ENCODE peak calls at places on chromosomes 12 and 14, in eight cellular contexts. C is NCI-H146, O is activated T-cell treated with anti-CD3 and anti-CD28 coated beads for 48 hours, X is smooth muscle cell of the brain vasculature, H is prostate gland, E is kidney tubule cell, U is ACHN, B is activated gamma-delta T cell treated with Interleukin-2 at 50 U/mL for 16 hours. I is an unnamed sample.

GRCh38 chr14:104137297-104138097 is 890 bp upstream of the KIF26A start:
- DNase-seq in C (no peak), O (peak), X (no peak), H (no peak), E (peak), U (peak), B (peak), I (peak)

GRCh38 chr12:46964496-46965098 is 114.8 kb upstream of the PCED1B start:
- DNase-seq in C (no peak), O (no peak), X (no peak), H (no peak), E (peak), U (peak), B (no peak), I (no peak)

GRCh38 chr14:74955229-74955999 is at the start of gene PGF:
- DNase-seq in C (peak), O (peak), X (no peak), H (peak), E (peak), U (peak), B (no peak), I (peak)

GRCh38 chr14:60722163-60722835 is 1.9 kb downstream of the SIX4 start:
- DNase-seq in C (peak), O (peak), X (no peak), H (peak), E (peak), U (peak), B (peak), I (peak)

GRCh38 chr12:67046062-67046461 is 223.1 kb upstream of the CAND1 start:
- DNase-seq in C (peak), O (no peak), X (no peak), H (no peak), E (no peak), U (no peak), B (no peak), I (no peak)

GRCh38 chr14:80981673-80982072 is 26.3 kb downstream of the TSHR start:
- DNase-seq in C (no peak), O (no peak), X (no peak), H (no peak), E (no peak), U (no peak), B (no peak), I (no peak)

GRCh38 chr12:80617733-80618132 is 89.7 kb upstream of the MYF6 start:
- DNase-seq in C (peak), O (no peak), X (no peak), H (no peak), E (no peak), U (no peak), B (no peak), I (no peak)

GRCh38 chr12:5220835-5221234 is 177.2 kb downstream of the KCNA5 start:
- DNase-seq in C (no peak), O (no peak), X (no peak), H (no peak), E (peak), U (no peak), B (no peak), I (no peak)

GRCh38 chr12:97292588-97292987 is 170.0 kb upstream of the RMST start:
- DNase-seq in C (no peak), O (no peak), X (no peak), H (no peak), E (no peak), U (no peak), B (no peak), I (no peak)

GRCh38 chr12:92735131-92735721 is 32.4 kb downstream of the PLEKHG7 start:
- DNase-seq in C (no peak), O (no peak), X (peak), H (peak), E (peak), U (no peak), B (no peak), I (no peak)

GRCh38 chr14:72774894-72775620 is 118.8 kb downstream of the DPF3 start:
- DNase-seq in C (no peak), O (no peak), X (no peak), H (no peak), E (no peak), U (no peak), B (no peak), I (no peak)

GRCh38 chr14:42214981-42215491 is 608.4 kb downstream of the LRFN5 start:
- DNase-seq in C (no peak), O (no peak), X (peak), H (no peak), E (peak), U (peak), B (no peak), I (no peak)